ENCODE peak calls at places on chromosome 20, in four cellular contexts. N is Peyer's patch, Q is upper lobe of right lung, H is mesenchymal stem cell. R is an unnamed sample.

GRCh38 chr20:9609892-9610502 is 95.6 kb downstream of the LAMP5 start:
- DNase-seq in N (peak; percentile 84), Q (no peak), H (peak; percentile 67), R (no peak)

GRCh38 chr20:1173698-1174097 is 11.1 kb downstream of the TMEM74B start:
- DNase-seq in N (no peak), Q (no peak), H (no peak), R (no peak)

GRCh38 chr20:48669946-48670630 is 157.7 kb downstream of the PREX1 start:
- DNase-seq in N (no peak), Q (no peak), H (no peak), R (no peak)

GRCh38 chr20:34709836-34710567 is 5.9 kb downstream of the TP53INP2 start:
- DNase-seq in N (no peak), Q (peak; percentile 92), H (peak; percentile 70), R (peak; percentile 64)

GRCh38 chr20:23159256-23159922 is 73.3 kb upstream of the CD93 start:
- DNase-seq in N (no peak), Q (no peak), H (no peak), R (no peak)

GRCh38 chr20:36132802-36133211 is 21.7 kb upstream of the EPB41L1 start:
- DNase-seq in N (no peak), Q (no peak), H (no peak), R (no peak)

GRCh38 chr20:33475381-33476160 is 14.3 kb upstream of the CBFA2T2 start:
- DNase-seq in N (no peak), Q (no peak), H (no peak), R (no peak)

GRCh38 chr20:63782051-63782471 is 42.5 kb downstream of the SLC2A4RG start:
- DNase-seq in N (no peak), Q (no peak), H (no peak), R (peak; percentile 67)

GRCh38 chr20:45873409-45874116 is 7.5 kb upstream of the ZSWIM1 start:
- DNase-seq in N (no peak), Q (no peak), H (no peak), R (no peak)

DNA sequence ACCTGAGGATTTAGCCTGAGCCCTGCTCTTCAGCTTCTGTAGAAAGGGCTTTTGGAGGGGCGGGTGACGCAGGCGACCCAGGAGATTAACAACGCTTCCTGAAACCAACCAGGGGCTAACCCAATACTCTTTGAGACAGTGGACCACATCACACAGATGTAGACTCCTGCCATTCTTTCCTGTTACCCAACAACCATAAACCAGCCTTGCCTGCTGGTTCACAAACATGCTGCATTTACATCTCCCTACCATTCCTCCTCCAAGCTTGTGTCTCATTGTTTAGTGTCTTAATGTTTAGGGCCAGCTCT is 28.3 kb downstream of the PPP1R16B start:
- DNase-seq in N (no peak), Q (no peak), H (no peak), R (peak; percentile 50)
- H3K4me1 ChIP-seq in N (peaks cover 9% of the 10 kb centered on the region), Q (peaks cover 16% of the 10 kb centered on the region), H (no peaks in the 10 kb centered on the region), R (peaks cover 30% of the 10 kb centered on the region)

DNA sequence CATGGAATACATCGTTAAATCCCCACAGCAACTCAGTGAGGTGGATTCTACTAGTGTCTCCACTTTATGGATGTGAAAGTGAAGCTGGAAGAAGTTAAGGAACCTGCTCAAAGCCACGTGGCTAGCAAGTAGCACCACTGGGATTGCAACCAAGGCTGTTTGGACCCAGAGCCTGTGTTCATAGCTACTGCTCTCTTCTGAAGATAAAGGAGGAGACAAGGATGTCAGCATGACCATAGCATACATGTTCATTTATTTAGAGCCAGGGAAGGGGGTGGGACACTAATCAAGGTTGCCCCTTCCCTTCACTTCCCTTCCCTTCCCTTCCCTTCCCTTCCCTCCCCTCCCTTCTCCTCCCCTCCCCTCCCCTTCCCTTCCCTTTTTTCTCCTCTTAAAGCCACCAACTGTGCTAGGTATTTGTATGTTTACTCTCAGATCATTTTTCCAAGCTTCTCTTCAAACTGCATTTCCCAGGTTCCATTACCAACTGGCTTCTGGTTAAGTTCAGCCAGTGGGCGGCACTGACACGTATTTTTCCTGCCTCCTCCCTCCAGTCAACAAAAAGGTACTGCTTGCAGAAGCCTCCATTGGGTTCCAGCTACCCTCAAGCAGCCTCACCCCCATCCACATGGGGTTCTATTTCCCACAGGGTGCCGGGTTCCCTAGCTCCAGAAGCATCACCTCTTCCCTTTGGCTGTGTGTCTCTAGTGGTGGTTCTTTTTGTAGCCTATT is 134.9 kb downstream of the BCAS1 start:
- DNase-seq in N (no peak), Q (no peak), H (peak; percentile 42), R (no peak)
- H3K4me1 ChIP-seq in N (peaks cover 11% of the 10 kb centered on the region), Q (peaks cover 38% of the 10 kb centered on the region), H (no peaks in the 10 kb centered on the region), R (peaks cover 20% of the 10 kb centered on the region)

GRCh38 chr20:59938696-59939051 is 1.4 kb downstream of the PPP1R3D start:
- DNase-seq in N (peak; percentile 44), Q (no peak), H (no peak), R (no peak)
- H3K4me1 ChIP-seq in N (peaks cover 10% of the 10 kb centered on the region), Q (peaks cover 42% of the 10 kb centered on the region), H (peaks cover 16% of the 10 kb centered on the region), R (peaks cover 5% of the 10 kb centered on the region)

GRCh38 chr20:32442630-32443029 is 84.5 kb downstream of the ASXL1 start:
- DNase-seq in N (peak; percentile 24), Q (no peak), H (no peak), R (no peak)
- H3K4me1 ChIP-seq in N (no peaks in the 10 kb centered on the region), Q (peaks cover 14% of the 10 kb centered on the region), H (peaks cover 18% of the 10 kb centered on the region), R (peaks cover 10% of the 10 kb centered on the region)

DNA sequence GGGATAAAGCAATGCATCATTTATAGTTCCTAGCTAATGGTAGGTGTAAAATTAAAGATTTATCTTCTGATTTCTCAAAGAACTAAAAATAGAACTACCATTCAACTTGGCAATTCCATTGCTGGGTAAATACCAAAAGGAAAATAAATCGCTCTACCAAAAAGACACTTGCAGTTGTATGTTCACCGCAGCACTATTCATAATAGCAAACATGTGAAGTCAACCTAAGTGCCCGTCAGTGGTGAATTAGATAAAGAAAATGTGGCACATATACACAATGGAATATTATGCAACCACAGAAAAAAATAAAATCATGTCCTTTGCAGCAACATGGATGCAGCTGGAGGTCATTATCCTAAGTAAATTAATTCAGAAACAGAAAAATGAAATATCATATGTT is 279.8 kb upstream of the PRND start:
- DNase-seq in N (no peak), Q (no peak), H (no peak), R (no peak)
- H3K4me1 ChIP-seq in N (no peaks in the 10 kb centered on the region), Q (no peaks in the 10 kb centered on the region), H (no peaks in the 10 kb centered on the region), R (no peaks in the 10 kb centered on the region)

DNA sequence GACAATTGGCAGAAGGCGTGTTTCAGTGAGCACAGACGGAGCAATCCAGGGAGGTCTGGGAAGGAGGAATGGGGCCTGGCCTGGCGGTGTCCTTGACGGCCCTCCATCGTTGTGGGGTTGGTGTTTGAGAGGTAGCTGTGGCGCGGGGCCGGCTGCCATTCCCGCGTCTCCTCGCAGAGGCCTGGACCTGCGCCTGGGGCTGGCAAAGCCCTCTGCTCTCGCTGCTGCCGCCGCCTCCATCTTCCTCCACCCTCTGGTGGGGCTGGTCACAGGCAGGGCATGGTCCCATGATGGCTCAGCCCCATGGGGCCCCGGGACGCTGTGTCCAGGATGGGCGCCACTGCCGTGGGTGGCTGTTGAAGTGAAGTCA is 7.6 kb downstream of the OSBPL2 start:
- DNase-seq in N (no peak), Q (no peak), H (no peak), R (no peak)
- H3K4me1 ChIP-seq in N (no peaks in the 10 kb centered on the region), Q (peaks cover 11% of the 10 kb centered on the region), H (peaks cover 17% of the 10 kb centered on the region), R (no peaks in the 10 kb centered on the region)

DNA sequence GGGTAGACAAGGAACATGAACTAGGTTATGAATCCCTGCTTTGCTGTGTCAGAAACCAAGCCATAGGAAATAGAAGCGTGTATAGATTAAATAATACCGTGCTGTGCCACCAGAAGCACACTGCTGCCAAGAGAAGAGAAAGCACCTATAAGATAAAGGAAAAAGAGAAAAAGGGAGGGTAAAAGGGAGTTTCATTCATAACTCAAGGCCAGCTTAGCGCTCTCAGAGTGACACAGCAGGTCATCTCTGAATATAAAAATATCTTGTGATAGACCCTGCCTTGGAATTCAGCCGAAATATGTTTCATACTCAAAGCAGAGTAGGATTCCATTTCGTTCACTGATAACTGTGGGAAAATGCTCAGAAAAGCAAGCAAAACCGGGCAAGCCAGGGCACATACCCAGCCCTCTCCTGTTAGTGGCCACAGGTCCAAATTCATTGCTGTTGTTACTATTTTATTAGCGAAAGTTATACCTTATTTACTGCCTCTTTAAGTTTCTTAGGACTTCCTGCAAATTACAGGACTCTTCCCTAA is 8.7 kb downstream of the JAG1 start:
- DNase-seq in N (no peak), Q (no peak), H (no peak), R (no peak)
- H3K4me1 ChIP-seq in N (no peaks in the 10 kb centered on the region), Q (peaks cover 58% of the 10 kb centered on the region), H (peaks cover 29% of the 10 kb centered on the region), R (no peaks in the 10 kb centered on the region)

GRCh38 chr20:10654630-10655029 is 19.2 kb downstream of the JAG1 start:
- DNase-seq in N (no peak), Q (no peak), H (no peak), R (no peak)
- H3K4me1 ChIP-seq in N (no peaks in the 10 kb centered on the region), Q (peaks cover 29% of the 10 kb centered on the region), H (peaks cover 38% of the 10 kb centered on the region), R (no peaks in the 10 kb centered on the region)